ENCODE peak calls at places on chromosome 3, in ten cellular contexts. U is choroid plexus epithelial cell; J is D341Med; Q is RKO; N is left ventricle myocardium superior; W is GM03348; F is body of pancreas; T is effector CD4-positive, alpha-beta T cell; E is HuH-7.5; A is substantia nigra. X is an unnamed sample.

GRCh38 chr3:187450791-187451190 is 82.6 kb downstream of the RTP4 start:
- DNase-seq in U (no peak), J (no peak), Q (no peak), N (no peak), W (no peak), F (no peak), T (no peak), E (no peak), A (no peak), X (no peak)

GRCh38 chr3:9213019-9213646 is 36.3 kb downstream of the SRGAP3 start:
- DNase-seq in U (no peak), J (no peak), Q (no peak), N (no peak), W (no peak), F (no peak), T (no peak), E (no peak), A (no peak), X (no peak)

GRCh38 chr3:71583569-71584215 is at the start of gene FOXP1:
- DNase-seq in U (peak), J (peak), Q (peak), N (peak), W (peak), F (peak), T (peak), E (no peak), A (peak), X (peak)

GRCh38 chr3:183180105-183180763 is 17.7 kb upstream of the LAMP3 start:
- DNase-seq in U (peak), J (no peak), Q (no peak), N (no peak), W (no peak), F (no peak), T (no peak), E (no peak), A (peak), X (no peak)

GRCh38 chr3:176948123-176948522 is 249.2 kb downstream of the TBL1XR1 start:
- DNase-seq in U (no peak), J (no peak), Q (no peak), N (no peak), W (no peak), F (no peak), T (no peak), E (no peak), A (no peak), X (no peak)

GRCh38 chr3:129559565-129560079 is 16.6 kb downstream of the H1-8 start:
- DNase-seq in U (no peak), J (no peak), Q (no peak), N (no peak), W (no peak), F (no peak), T (no peak), E (no peak), A (no peak), X (peak)

GRCh38 chr3:32002536-32003368 is 21.2 kb downstream of the ZNF860 start:
- DNase-seq in U (no peak), J (no peak), Q (no peak), N (no peak), W (no peak), F (no peak), T (no peak), E (no peak), A (no peak), X (no peak)

GRCh38 chr3:39505866-39506738 is 38.6 kb downstream of the MOBP start:
- DNase-seq in U (peak), J (no peak), Q (no peak), N (no peak), W (no peak), F (no peak), T (no peak), E (no peak), A (no peak), X (no peak)

GRCh38 chr3:127585163-127585812 is 5.2 kb downstream of the TPRA1 start:
- DNase-seq in U (peak), J (no peak), Q (no peak), N (no peak), W (no peak), F (no peak), T (no peak), E (no peak), A (no peak), X (no peak)

GRCh38 chr3:48194446-48195071 is 6.3 kb upstream of the CDC25A start:
- DNase-seq in U (peak), J (peak), Q (peak), N (peak), W (peak), F (peak), T (no peak), E (peak), A (peak), X (peak)

GRCh38 chr3:141384575-141384974 is 16.3 kb downstream of the ZBTB38 start:
- DNase-seq in U (no peak), J (no peak), Q (no peak), N (no peak), W (no peak), F (no peak), T (no peak), E (no peak), A (no peak), X (no peak)

GRCh38 chr3:125436921-125437320 is 61.8 kb upstream of the ZNF148 start:
- DNase-seq in U (no peak), J (no peak), Q (no peak), N (no peak), W (no peak), F (no peak), T (no peak), E (no peak), A (no peak), X (no peak)

GRCh38 chr3:170802164-170803151 is 67.5 kb downstream of the RPL22L1 start:
- DNase-seq in U (peak), J (no peak), Q (peak), N (no peak), W (peak), F (peak), T (no peak), E (no peak), A (no peak), X (peak)

GRCh38 chr3:128432301-128432897 is 34.3 kb downstream of the DNAJB8 start:
- DNase-seq in U (no peak), J (no peak), Q (no peak), N (no peak), W (no peak), F (no peak), T (no peak), E (peak), A (no peak), X (no peak)

GRCh38 chr3:54093849-54094248 is 28.5 kb upstream of the CACNA2D3 start:
- DNase-seq in U (no peak), J (no peak), Q (no peak), N (no peak), W (no peak), F (no peak), T (no peak), E (no peak), A (no peak), X (no peak)

GRCh38 chr3:127712461-127712860 is 39.7 kb downstream of the ABTB1 start:
- DNase-seq in U (no peak), J (no peak), Q (no peak), N (no peak), W (no peak), F (no peak), T (no peak), E (no peak), A (no peak), X (no peak)

GRCh38 chr3:37144806-37145205 is 29.6 kb downstream of the LRRFIP2 start:
- DNase-seq in U (no peak), J (no peak), Q (no peak), N (no peak), W (no peak), F (no peak), T (no peak), E (no peak), A (no peak), X (no peak)

GRCh38 chr3:119235151-119235550 is 5.5 kb downstream of the B4GALT4 start:
- DNase-seq in U (peak), J (no peak), Q (no peak), N (no peak), W (peak), F (no peak), T (no peak), E (no peak), A (no peak), X (peak)

GRCh38 chr3:115943579-115943978 is 320.3 kb downstream of the GAP43 start:
- DNase-seq in U (no peak), J (no peak), Q (no peak), N (no peak), W (no peak), F (no peak), T (no peak), E (no peak), A (no peak), X (no peak)

GRCh38 chr3:122305818-122306621 is 19.0 kb upstream of the CSTA start:
- DNase-seq in U (peak), J (no peak), Q (peak), N (no peak), W (no peak), F (peak), T (no peak), E (no peak), A (no peak), X (no peak)

GRCh38 chr3:85821130-85821756 is 862.5 kb downstream of the CADM2 start:
- DNase-seq in U (peak), J (peak), Q (peak), N (no peak), W (peak), F (peak), T (no peak), E (peak), A (no peak), X (no peak)

GRCh38 chr3:186380622-186381380 is 18.8 kb upstream of the DGKG start:
- DNase-seq in U (peak), J (no peak), Q (no peak), N (no peak), W (no peak), F (no peak), T (no peak), E (no peak), A (no peak), X (no peak)

GRCh38 chr3:195221876-195222617 is 48.9 kb downstream of the XXYLT1 start:
- DNase-seq in U (no peak), J (peak), Q (no peak), N (no peak), W (no peak), F (no peak), T (no peak), E (no peak), A (no peak), X (no peak)

GRCh38 chr3:42205800-42206514 is 60.0 kb downstream of the CCK start:
- DNase-seq in U (no peak), J (no peak), Q (no peak), N (no peak), W (no peak), F (no peak), T (no peak), E (no peak), A (no peak), X (no peak)

GRCh38 chr3:45617430-45618080 is 23.0 kb downstream of the LIMD1 start:
- DNase-seq in U (peak), J (no peak), Q (no peak), N (no peak), W (no peak), F (peak), T (no peak), E (peak), A (no peak), X (no peak)

GRCh38 chr3:49462222-49462621 is 7.8 kb upstream of the DAG1 start:
- DNase-seq in U (no peak), J (no peak), Q (peak), N (no peak), W (peak), F (no peak), T (no peak), E (no peak), A (no peak), X (peak)

GRCh38 chr3:8632402-8633237 is 12.0 kb downstream of the SSUH2 start:
- DNase-seq in U (no peak), J (no peak), Q (no peak), N (no peak), W (no peak), F (no peak), T (no peak), E (no peak), A (no peak), X (no peak)

X was measured in SJSA1.